ENCODE peak calls at places on chromosome 22, in four cellular contexts. One of them, this sample, is unnamed.
A peak's percentile ranks its signal among the peaks of the same experiment; 100 is the strongest.

GRCh38 chr22:33873186-33873585 is 47.1 kb downstream of the LARGE1 start:
- DNase-seq in K562: no peak
- DNase-seq in GM12878: no peak
- DNase-seq in HepG2: no peak
- DNase-seq in this sample: no peak

GRCh38 chr22:30036656-30037055 is 43.6 kb upstream of the HORMAD2 start:
- DNase-seq in K562: peak; percentile 29
- DNase-seq in GM12878: no peak
- DNase-seq in HepG2: peak; percentile 23
- DNase-seq in this sample: no peak

GRCh38 chr22:23832226-23833016 is 6.4 kb downstream of the DERL3 start:
- DNase-seq in K562: no peak
- DNase-seq in GM12878: no peak
- DNase-seq in HepG2: no peak
- DNase-seq in this sample: no peak

GRCh38 chr22:40033586-40034380 is 39.0 kb downstream of the FAM83F start:
- DNase-seq in K562: no peak
- DNase-seq in GM12878: no peak
- DNase-seq in HepG2: no peak
- DNase-seq in this sample: no peak

GRCh38 chr22:10741210-10741609 is 4786.8 kb upstream of the OR11H1 start:
- DNase-seq in K562: no peak
- DNase-seq in GM12878: no peak
- DNase-seq in HepG2: no peak
- DNase-seq in this sample: no peak

GRCh38 chr22:17007852-17008731 is at the start of gene GAB4:
- DNase-seq in K562: no peak
- DNase-seq in GM12878: no peak
- DNase-seq in HepG2: no peak
- DNase-seq in this sample: peak; percentile 39

GRCh38 chr22:41324818-41325528 is 23.6 kb downstream of the ZC3H7B start:
- DNase-seq in K562: no peak
- DNase-seq in GM12878: no peak
- DNase-seq in HepG2: no peak
- DNase-seq in this sample: no peak

GRCh38 chr22:30891443-30891755 is 77.2 kb downstream of the MORC2 start:
- DNase-seq in K562: no peak
- DNase-seq in GM12878: no peak
- DNase-seq in HepG2: no peak
- DNase-seq in this sample: no peak

GRCh38 chr22:49617866-49618688 is 209.6 kb downstream of the BRD1 start:
- DNase-seq in K562: no peak
- DNase-seq in GM12878: no peak
- DNase-seq in HepG2: no peak
- DNase-seq in this sample: no peak

GRCh38 chr22:41364233-41364632 is 17.5 kb upstream of the TEF start:
- DNase-seq in K562: no peak
- DNase-seq in GM12878: no peak
- DNase-seq in HepG2: no peak
- DNase-seq in this sample: no peak

GRCh38 chr22:17733484-17733883 is 40.8 kb downstream of the BID start:
- DNase-seq in K562: no peak
- DNase-seq in GM12878: no peak
- DNase-seq in HepG2: no peak
- DNase-seq in this sample: no peak

GRCh38 chr22:41596776-41597634 is 7.4 kb upstream of the PMM1 start:
- DNase-seq in K562: peak; percentile 48
- DNase-seq in GM12878: no peak
- DNase-seq in HepG2: peak; percentile 39
- DNase-seq in this sample: peak; percentile 87

GRCh38 chr22:50520826-50521453 is 4.5 kb downstream of the SCO2 start:
- DNase-seq in K562: no peak
- DNase-seq in GM12878: no peak
- DNase-seq in HepG2: no peak
- DNase-seq in this sample: no peak

GRCh38 chr22:37282385-37282677 is at the start of gene CYTH4:
- DNase-seq in K562: peak; percentile 38
- DNase-seq in GM12878: no peak
- DNase-seq in HepG2: no peak
- DNase-seq in this sample: no peak
- TF ChIP-seq JUNB in K562: no peak
- TF ChIP-seq JUNB in GM12878: no peak
- TF ChIP-seq JUNB in HepG2: no peak
- TF ChIP-seq JUNB in this sample: no peak

DNA sequence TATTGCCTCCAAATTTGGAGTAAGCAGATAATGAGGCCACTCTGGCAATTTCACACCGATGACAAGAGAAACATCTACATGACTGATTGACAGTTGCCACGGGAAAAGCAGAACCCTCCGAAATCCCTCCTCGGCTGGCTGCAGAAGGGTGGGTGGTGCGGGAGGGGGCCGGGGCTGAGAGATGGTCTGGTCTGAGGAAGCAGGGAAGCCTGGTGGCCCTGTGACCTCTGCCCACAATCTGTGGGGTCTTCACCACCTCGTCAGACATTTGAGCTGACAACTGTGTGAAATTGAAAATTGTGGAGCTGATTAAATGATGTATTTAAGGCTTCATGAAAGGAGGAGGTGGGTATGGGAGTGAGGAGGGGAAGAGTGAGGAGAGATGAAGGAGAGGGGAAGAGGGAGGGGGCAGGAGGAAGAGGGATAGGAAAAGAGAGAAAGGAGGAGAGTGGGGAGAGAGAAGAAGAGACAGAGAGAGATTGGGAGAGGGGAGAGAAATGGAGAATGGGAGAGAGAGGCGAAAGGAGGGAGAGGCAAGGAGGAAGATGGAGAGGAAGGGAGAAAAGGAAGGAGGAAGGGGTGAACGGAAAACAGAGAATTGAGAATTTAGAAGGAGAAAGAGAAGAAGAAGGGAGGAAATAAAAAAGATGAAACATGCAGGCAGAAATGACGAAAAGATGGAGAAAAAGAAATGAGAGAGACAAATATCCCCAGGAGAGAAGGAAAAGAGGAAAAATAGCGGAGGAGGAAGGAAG is 503.0 kb downstream of the MN1 start:
- DNase-seq in K562: no peak
- DNase-seq in GM12878: no peak
- DNase-seq in HepG2: no peak
- DNase-seq in this sample: no peak
- H2AFZ ChIP-seq in K562: no peak overlapping the region
- H2AFZ ChIP-seq in GM12878: no peak overlapping the region
- H2AFZ ChIP-seq in HepG2: no peak overlapping the region
- H2AFZ ChIP-seq in this sample: peak overlapping the region; percentile 83

GRCh38 chr22:38739300-38740055 is 16.3 kb downstream of the SUN2 start:
- DNase-seq in K562: no peak
- DNase-seq in GM12878: no peak
- DNase-seq in HepG2: no peak
- DNase-seq in this sample: no peak
- TF ChIP-seq JUNB in K562: no peak
- TF ChIP-seq JUNB in GM12878: no peak
- TF ChIP-seq JUNB in HepG2: no peak
- TF ChIP-seq JUNB in this sample: no peak

GRCh38 chr22:24951942-24952836 is at the start of gene KIAA1671:
- DNase-seq in K562: peak; percentile 92
- DNase-seq in GM12878: no peak
- DNase-seq in HepG2: peak; percentile 86
- DNase-seq in this sample: peak; percentile 96

GRCh38 chr22:24952837-24953293 is 349 bp downstream of the KIAA1671 start:
- DNase-seq in K562: no peak
- DNase-seq in GM12878: no peak
- DNase-seq in HepG2: peak; percentile 72
- DNase-seq in this sample: peak; percentile 88

GRCh38 chr22:24954114-24954463 is 1.6 kb downstream of the KIAA1671 start:
- DNase-seq in K562: no peak
- DNase-seq in GM12878: no peak
- DNase-seq in HepG2: peak; percentile 43
- DNase-seq in this sample: peak; percentile 21

GRCh38 chr22:24954856-24955255 is 2.3 kb downstream of the KIAA1671 start:
- DNase-seq in K562: no peak
- DNase-seq in GM12878: no peak
- DNase-seq in HepG2: no peak
- DNase-seq in this sample: no peak

DNA sequence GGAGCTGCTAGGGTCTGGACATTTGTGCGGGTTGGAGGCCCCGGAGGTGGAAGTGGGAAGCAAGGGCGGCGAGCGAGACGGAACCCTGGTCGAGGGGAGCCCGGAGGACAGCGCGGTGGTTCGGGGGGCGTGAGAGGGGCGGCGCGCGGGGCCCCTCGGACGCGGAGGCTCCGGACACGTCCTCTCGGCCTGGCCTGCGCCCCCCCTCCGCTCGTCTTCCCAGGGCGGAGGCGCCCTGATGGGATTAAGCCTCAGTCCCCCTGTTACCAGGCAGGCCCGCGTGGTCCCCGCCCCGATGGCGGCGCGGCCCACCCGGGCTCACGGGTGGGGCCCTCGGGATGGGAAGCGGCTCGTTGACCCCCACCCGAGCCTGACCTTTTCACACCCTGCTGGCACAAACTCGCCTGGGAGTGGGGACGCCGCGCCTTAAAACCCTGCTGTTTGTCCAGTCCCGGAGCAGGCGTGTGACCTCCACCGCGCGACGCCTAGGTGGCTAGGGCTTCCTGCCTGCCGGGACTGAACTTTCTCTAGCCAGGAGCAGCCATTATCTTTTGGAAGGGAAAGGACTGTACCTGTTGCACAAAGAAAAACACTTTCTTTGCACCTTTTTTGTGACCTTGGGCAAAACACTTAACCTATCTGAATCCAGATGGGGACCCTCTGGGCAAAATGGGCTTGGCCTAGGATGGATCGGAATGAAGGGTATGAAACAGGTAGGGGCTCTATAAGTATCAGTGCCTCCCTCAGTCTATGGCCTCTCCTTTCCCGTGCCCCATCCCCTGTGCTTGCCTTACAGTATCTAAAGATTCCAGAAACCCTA is 988 bp downstream of the KIAA1671 start:
- DNase-seq in K562: no peak
- DNase-seq in GM12878: no peak
- DNase-seq in HepG2: peak; percentile 15
- DNase-seq in this sample: peak; percentile 44
- H2AFZ ChIP-seq in K562: no peak overlapping the region
- H2AFZ ChIP-seq in GM12878: no peak overlapping the region
- H2AFZ ChIP-seq in HepG2: no peak overlapping the region
- H2AFZ ChIP-seq in this sample: peak overlapping the region; percentile 83

DNA sequence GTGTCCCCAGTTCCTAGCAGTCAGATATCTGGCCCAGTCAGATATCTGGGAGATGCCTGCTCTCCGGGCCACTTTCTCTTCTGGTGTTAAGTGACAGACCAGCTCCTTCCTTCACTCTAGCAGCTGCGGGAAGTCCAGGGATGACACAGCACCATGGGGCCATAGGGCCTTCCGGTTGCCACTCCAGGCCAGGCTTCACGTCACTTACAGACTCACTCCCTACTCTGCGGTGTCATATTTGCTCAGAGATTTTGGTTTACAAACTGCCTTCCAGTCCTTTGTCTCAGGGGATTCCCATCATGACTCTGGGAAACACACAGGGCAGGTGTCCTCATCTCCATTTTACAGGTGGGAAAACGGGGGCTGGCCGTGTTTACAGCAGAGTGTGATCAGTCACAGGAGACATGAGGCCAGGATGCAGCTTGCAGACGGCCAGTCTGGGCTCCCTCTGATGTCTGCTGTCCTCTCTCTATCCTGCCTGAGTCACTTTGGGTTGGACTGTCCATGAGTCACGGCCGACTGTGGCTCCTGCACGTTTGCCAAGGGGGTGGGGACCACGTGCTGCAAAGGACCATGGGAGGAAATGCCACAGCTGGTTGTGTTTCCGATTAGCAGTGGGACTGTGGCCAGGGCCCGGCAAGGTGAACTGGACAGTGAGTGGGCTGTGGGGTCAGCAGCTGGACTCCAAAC is 8.2 kb upstream of the TBC1D22A start:
- DNase-seq in K562: peak; percentile 79
- DNase-seq in GM12878: no peak
- DNase-seq in HepG2: peak; percentile 92
- DNase-seq in this sample: no peak
- TF ChIP-seq JUNB in K562: no peak
- TF ChIP-seq JUNB in GM12878: no peak
- TF ChIP-seq JUNB in HepG2: peak; percentile 67
- TF ChIP-seq JUNB in this sample: no peak

GRCh38 chr22:28381427-28382167 is 298.0 kb downstream of the TTC28 start:
- DNase-seq in K562: no peak
- DNase-seq in GM12878: no peak
- DNase-seq in HepG2: no peak
- DNase-seq in this sample: no peak

GRCh38 chr22:28375761-28376534 is 303.7 kb downstream of the TTC28 start:
- DNase-seq in K562: no peak
- DNase-seq in GM12878: no peak
- DNase-seq in HepG2: no peak
- DNase-seq in this sample: no peak

GRCh38 chr22:28373841-28374240 is 305.8 kb downstream of the TTC28 start:
- DNase-seq in K562: no peak
- DNase-seq in GM12878: no peak
- DNase-seq in HepG2: no peak
- DNase-seq in this sample: no peak

DNA sequence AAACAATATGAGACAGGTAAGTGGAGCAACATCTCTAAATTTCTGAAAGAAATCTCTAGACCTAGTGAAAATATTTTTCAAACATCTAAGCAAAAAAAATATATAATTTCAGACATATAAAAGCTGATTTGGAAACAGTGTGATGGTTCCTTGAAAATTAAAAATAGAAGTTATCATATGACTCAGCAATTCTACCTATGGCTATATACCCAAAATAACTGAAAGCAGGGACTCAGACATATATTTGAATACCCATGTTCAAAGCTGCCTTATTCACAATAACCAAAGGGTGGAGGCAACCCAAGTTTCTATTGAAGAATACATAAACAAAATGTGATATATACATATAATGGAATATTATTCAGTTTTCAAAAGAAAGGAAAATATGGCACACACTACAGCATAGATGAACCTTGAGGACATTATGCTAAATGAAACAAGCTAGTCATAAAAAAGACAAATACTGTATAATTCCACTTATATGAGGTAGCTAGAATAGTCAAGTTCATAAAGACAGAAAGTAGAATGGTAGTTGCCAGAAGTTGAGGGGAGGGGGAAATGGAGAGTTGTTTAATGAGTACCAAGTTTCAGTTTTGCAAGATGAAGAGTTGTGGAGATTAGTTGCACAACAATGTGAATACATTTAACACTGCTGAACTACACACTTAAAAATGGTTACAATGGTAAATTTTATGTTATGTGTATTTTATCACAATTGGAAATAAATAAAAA is 300.4 kb downstream of the TTC28 start:
- DNase-seq in K562: no peak
- DNase-seq in GM12878: no peak
- DNase-seq in HepG2: peak; percentile 7
- DNase-seq in this sample: no peak
- H2AFZ ChIP-seq in K562: no peak overlapping the region
- H2AFZ ChIP-seq in GM12878: no peak overlapping the region
- H2AFZ ChIP-seq in HepG2: no peak overlapping the region
- H2AFZ ChIP-seq in this sample: no peak overlapping the region

DNA sequence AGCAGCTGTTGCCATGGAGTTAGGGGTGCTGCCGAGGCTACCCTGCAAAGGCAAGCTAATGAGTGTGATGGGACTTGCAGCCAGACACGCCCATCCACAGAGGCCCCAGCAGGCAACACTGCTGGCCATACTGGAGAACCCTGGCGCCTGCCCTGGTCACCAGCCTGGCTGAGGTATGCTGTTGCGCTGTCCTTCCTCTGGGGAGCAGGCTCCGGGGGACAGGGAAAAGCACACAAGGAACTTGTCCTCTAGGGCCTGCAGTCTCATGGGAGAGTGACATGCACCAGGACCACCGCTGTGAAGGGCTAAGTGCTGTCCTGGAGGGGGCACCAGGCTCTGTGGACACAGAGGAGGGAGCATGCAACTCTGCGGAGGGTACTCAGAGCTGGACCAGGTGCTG is 35.8 kb downstream of the TOM1 start:
- DNase-seq in K562: no peak
- DNase-seq in GM12878: no peak
- DNase-seq in HepG2: no peak
- DNase-seq in this sample: no peak
- TF ChIP-seq JUNB in K562: no peak
- TF ChIP-seq JUNB in GM12878: no peak
- TF ChIP-seq JUNB in HepG2: no peak
- TF ChIP-seq JUNB in this sample: no peak